ENCODE peak calls at places on chromosomes 7 and 10, in six cellular contexts. Z is HCT116, M is GM12878, T is HepG2, P is H1, H is K562. S is an unnamed sample.

GRCh38 chr7:77368974-77369373 is 47.2 kb downstream of the GSAP start:
- DNase-seq in T (no peak), M (no peak), Z (peak; percentile 4), H (no peak), P (no peak), S (no peak)

GRCh38 chr10:15196335-15196834 is 27.9 kb upstream of the NMT2 start:
- DNase-seq in T (no peak), Z (no peak), M (no peak), P (no peak), H (no peak), S (no peak)

GRCh38 chr7:25496394-25497103 is 268.3 kb upstream of the NPVF start:
- DNase-seq in Z (no peak), T (no peak), P (no peak), M (peak; percentile 39), H (no peak), S (no peak)

GRCh38 chr10:89241491-89242339 is 9.9 kb downstream of the LIPA start:
- DNase-seq in M (no peak), H (no peak), Z (no peak), P (no peak), T (peak; percentile 3), S (no peak)

GRCh38 chr7:73892003-73892975 is 31.3 kb downstream of the TMEM270 start:
- DNase-seq in P (no peak), T (no peak), M (no peak), Z (no peak), H (no peak), S (no peak)

GRCh38 chr10:86899670-86900276 is 57.6 kb downstream of the MMRN2 start:
- DNase-seq in P (no peak), Z (peak; percentile 39), T (peak; percentile 60), M (no peak), H (peak; percentile 33), S (peak; percentile 22)

GRCh38 chr7:40827217-40828085 is 692.6 kb downstream of the SUGCT start:
- DNase-seq in H (no peak), T (no peak), M (no peak), P (no peak), Z (no peak), S (peak; percentile 22)

GRCh38 chr7:2218444-2218785 is 14.3 kb downstream of the MAD1L1 start:
- DNase-seq in M (no peak), T (no peak), H (no peak), Z (no peak), P (no peak), S (no peak)

GRCh38 chr10:102796407-102797176 is 40.6 kb downstream of the CYP17A1 start:
- DNase-seq in T (no peak), M (peak; percentile 49), Z (no peak), P (no peak), H (no peak), S (no peak)

GRCh38 chr7:139647085-139647484 is 123.6 kb downstream of the CLEC2L start:
- DNase-seq in Z (no peak), M (peak; percentile 20), P (no peak), H (no peak), T (no peak), S (no peak)

GRCh38 chr10:24363070-24363469 is 154.1 kb downstream of the KIAA1217 start:
- DNase-seq in P (no peak), Z (no peak), H (no peak), M (no peak), T (peak; percentile 24), S (no peak)

GRCh38 chr7:32357535-32358277 is 132.5 kb downstream of the LSM5 start:
- DNase-seq in Z (peak; percentile 8), P (no peak), T (no peak), M (no peak), H (no peak), S (no peak)

GRCh38 chr7:41879113-41879385 is 176.2 kb upstream of the INHBA start:
- DNase-seq in Z (no peak), H (no peak), P (no peak), M (no peak), T (no peak), S (no peak)

GRCh38 chr7:68904635-68905034 is 693.6 kb upstream of the AUTS2 start:
- DNase-seq in H (no peak), P (no peak), M (no peak), T (no peak), Z (no peak), S (no peak)

GRCh38 chr7:11458736-11459483 is 373.1 kb downstream of the THSD7A start:
- DNase-seq in Z (no peak), M (no peak), P (no peak), T (no peak), H (no peak), S (no peak)

GRCh38 chr10:93079663-93080349 is 6.1 kb downstream of the CYP26A1 start:
- DNase-seq in P (no peak), Z (no peak), H (no peak), T (no peak), M (no peak), S (no peak)

GRCh38 chr10:126210051-126210651 is 178.1 kb downstream of the ADAM12 start:
- DNase-seq in Z (no peak), H (no peak), P (no peak), T (no peak), M (no peak), S (no peak)

GRCh38 chr7:17289074-17289665 is 9.3 kb upstream of the AHR start:
- DNase-seq in Z (no peak), T (no peak), P (no peak), H (no peak), M (no peak), S (no peak)

GRCh38 chr10:14372616-14373015 is 41.9 kb upstream of the FRMD4A start:
- DNase-seq in Z (no peak), H (no peak), M (no peak), P (no peak), T (no peak), S (no peak)

GRCh38 chr7:143416565-143417149 is 8.0 kb upstream of the EPHA1 start:
- DNase-seq in Z (peak; percentile 48), M (no peak), H (peak; percentile 81), T (peak; percentile 48), P (no peak), S (no peak)

GRCh38 chr7:33130184-33130583 is 820 bp downstream of the BBS9 start:
- DNase-seq in Z (no peak), P (no peak), M (no peak), H (no peak), T (no peak), S (no peak)

GRCh38 chr10:93656155-93656554 is 43.8 kb downstream of the PDE6C start:
- DNase-seq in M (no peak), T (no peak), P (no peak), Z (no peak), H (no peak), S (no peak)

GRCh38 chr7:76020031-76020714 is 25.8 kb upstream of the TMEM120A start:
- DNase-seq in T (peak; percentile 69), P (peak; percentile 38), Z (peak; percentile 47), H (peak; percentile 86), M (peak; percentile 34), S (peak; percentile 61)

GRCh38 chr10:123227706-123228105 is 73.5 kb downstream of the BUB3 start:
- DNase-seq in M (no peak), Z (no peak), H (no peak), P (no peak), T (peak; percentile 12), S (no peak)

GRCh38 chr10:13470270-13470669 is 58.5 kb downstream of the BEND7 start:
- DNase-seq in P (no peak), Z (no peak), M (no peak), H (no peak), T (no peak), S (no peak)

GRCh38 chr10:109480836-109481235 is 442.5 kb downstream of the XPNPEP1 start:
- DNase-seq in M (no peak), T (no peak), Z (no peak), P (no peak), H (no peak), S (no peak)

GRCh38 chr7:64581929-64582894 is 19.3 kb upstream of the ZNF680 start:
- DNase-seq in M (no peak), Z (no peak), H (no peak), P (no peak), T (no peak), S (no peak)

DNA sequence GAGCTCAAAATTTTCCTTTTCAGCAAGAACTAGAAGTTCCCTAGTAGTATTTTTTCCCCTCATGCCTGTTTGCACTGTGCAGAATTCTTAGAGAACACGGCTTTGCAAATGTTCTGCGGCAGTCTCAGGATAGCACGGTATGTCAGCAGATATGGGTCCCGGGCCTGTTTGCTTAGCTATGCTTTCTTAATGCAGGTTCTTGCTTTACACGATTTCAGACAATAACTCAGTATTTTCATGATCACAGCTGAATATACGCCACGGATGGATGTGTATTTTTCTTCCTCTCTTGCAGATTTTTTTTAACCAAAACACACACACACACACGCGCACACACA is 137.3 kb downstream of the HECW1 start:
- DNase-seq in M (no peak), Z (no peak), H (no peak), T (no peak), P (no peak), S (no peak)
- H3K4me3 ChIP-seq in M (no peak overlapping the region), Z (peak overlapping the region; percentile 68), H (no peak overlapping the region), T (no peak overlapping the region), P (no peak overlapping the region), S (no peak overlapping the region)

DNA sequence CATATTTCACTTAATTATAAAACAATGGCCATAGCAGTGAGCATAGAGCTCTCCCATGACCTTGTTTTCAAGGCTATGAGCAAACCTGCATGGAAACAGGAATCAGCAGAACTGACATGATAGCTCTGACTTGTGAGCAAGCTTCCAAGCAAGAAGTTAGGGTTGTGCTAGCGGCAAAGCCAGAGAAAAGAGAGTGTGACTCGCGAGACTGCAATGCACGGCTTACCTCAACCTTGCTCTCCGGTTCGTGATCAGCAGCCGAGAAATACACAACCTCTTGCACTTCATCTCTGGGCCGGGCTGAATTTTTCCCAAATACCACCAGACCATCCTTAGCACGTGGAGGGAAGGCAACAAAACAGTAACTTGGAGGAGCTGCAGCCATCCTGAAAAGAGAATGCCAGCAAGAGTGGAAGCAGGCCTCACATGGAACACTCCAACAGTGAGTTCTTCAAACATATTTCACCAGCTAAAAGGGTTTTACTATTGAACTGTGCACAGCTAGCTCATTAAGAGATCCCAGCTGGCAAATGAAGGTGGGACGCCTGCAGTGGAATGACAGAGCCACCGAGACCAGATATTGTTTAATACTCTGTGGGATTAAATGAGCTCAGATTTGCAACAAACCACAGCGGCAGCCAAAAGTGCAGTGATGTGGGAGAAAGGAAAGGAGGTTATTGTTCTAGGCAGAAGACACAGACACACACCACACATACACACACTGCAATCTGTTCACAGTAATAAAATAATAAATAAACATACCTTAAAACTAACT is 20.7 kb downstream of the SCRN1 start:
- DNase-seq in Z (no peak), P (no peak), H (no peak), T (no peak), M (no peak), S (no peak)
- TF ChIP-seq ZNF274 in Z (no peak), P (no peak), H (no peak), T (no peak), M (no peak), S (no peak)

DNA sequence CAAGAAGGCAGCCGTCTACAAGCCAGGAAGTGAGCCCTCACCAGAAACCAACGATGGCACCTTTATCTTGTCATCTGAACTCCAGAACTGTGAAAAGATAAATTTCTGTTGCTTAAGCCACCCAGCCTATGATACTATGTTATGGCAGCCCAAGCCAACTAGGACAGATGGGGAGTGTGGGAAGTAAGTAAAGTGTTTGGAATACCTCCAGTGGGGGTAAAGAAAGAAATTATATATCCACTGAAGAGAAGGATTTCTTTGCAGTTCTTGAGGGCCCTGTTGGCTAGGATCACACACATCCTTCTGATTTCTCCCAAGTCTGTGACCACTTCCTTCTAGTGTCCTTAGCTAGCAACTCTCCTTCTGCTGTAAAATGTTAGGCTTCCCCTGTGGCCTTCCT is 384.4 kb downstream of the TNS3 start:
- DNase-seq in H (no peak), P (no peak), M (no peak), T (no peak), Z (no peak), S (no peak)
- H3K4me3 ChIP-seq in H (no peak overlapping the region), P (no peak overlapping the region), M (no peak overlapping the region), T (no peak overlapping the region), Z (no peak overlapping the region), S (no peak overlapping the region)

GRCh38 chr10:132885451-132886210 is 56.7 kb downstream of the CFAP46 start:
- DNase-seq in H (no peak), T (no peak), M (no peak), P (no peak), Z (no peak), S (no peak)
- TF ChIP-seq ZNF274 in H (no peak), T (no peak), M (no peak), P (no peak), Z (no peak), S (no peak)

S was measured in NT2/D1.